ENCODE peak calls at places on chromosome 12, in four cellular contexts. Z is right atrium auricular region, U is tibial artery, X is neuronal stem cell. W is an unnamed sample. For H3K36me3, the result is how much of the 10 kb centered on the place peaks cover.

GRCh38 chr12:50059440-50060119 is 2.2 kb downstream of the ASIC1 start:
- DNase-seq in Z (no peak), X (no peak), U (no peak), W (no peak)

GRCh38 chr12:12877145-12877544 is 14.2 kb upstream of the GPRC5A start:
- DNase-seq in Z (no peak), U (no peak), X (no peak), W (no peak)

GRCh38 chr12:53324113-53324778 is 2.8 kb upstream of the AAAS start:
- DNase-seq in Z (no peak), X (no peak), U (no peak), W (no peak)

GRCh38 chr12:5088586-5089264 is 45.0 kb downstream of the KCNA5 start:
- DNase-seq in U (no peak), X (no peak), Z (no peak), W (no peak)

GRCh38 chr12:42756841-42757661 is 167.5 kb upstream of the PRICKLE1 start:
- DNase-seq in X (peak), U (no peak), Z (no peak), W (no peak)

GRCh38 chr12:26680724-26681455 is 152.1 kb downstream of the ITPR2 start:
- DNase-seq in X (no peak), U (no peak), Z (no peak), W (no peak)

GRCh38 chr12:49776413-49776812 is 35.1 kb downstream of the TMBIM6 start:
- DNase-seq in Z (peak), U (peak), X (peak), W (no peak)

GRCh38 chr12:112964067-112964670 is 14.2 kb upstream of the OAS2 start:
- DNase-seq in X (no peak), Z (no peak), U (no peak), W (no peak)

GRCh38 chr12:19999793-20000138 is 368.6 kb upstream of the PDE3A start:
- DNase-seq in X (no peak), Z (no peak), U (no peak), W (no peak)

GRCh38 chr12:19998968-19999792 is 369.2 kb upstream of the PDE3A start:
- DNase-seq in Z (no peak), X (no peak), U (no peak), W (no peak)

GRCh38 chr12:19997996-19998395 is 370.3 kb upstream of the PDE3A start:
- DNase-seq in U (no peak), X (no peak), Z (no peak), W (no peak)

GRCh38 chr12:20003252-20003651 is 365.1 kb upstream of the PDE3A start:
- DNase-seq in X (no peak), Z (no peak), U (no peak), W (no peak)

DNA sequence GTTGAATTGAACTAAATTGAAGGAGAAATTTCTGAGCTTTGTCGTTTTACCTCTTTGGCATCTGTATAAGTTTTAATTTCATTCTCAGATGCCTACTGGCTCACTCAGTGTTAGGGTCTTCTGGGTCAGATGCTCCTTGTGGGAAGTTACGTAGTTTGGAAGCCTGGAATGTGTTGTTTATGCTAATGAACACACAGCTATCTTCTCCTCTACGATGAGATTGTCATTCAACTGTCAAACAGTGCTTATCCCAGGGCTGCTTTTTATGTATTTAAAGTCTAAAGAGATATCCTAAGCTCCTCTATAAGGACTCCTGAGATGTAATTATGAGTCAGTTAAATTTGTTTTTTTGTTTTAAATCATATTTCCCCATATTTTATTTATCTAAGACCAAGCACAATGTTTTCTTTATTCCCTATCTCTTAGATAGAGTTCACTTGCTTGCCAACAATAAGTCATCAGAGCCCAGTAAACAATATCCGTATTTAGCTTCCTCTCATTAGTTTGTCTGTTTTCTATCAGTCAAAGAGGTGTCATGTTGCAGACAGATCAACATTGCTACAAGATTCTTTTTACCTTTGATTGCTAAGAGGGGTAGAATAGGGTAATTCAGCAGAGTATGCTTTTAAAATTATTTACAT is 368.0 kb upstream of the PDE3A start:
- DNase-seq in X (no peak), U (no peak), Z (no peak), W (no peak)
- H3K4me3 ChIP-seq in X (no peak), U (no peak), Z (no peak), W (no peak)

GRCh38 chr12:128266559-128267245 is at the start of gene TMEM132C:
- DNase-seq in Z (no peak), X (no peak), U (no peak), W (no peak)

GRCh38 chr12:128267246-128267622 is 264 bp downstream of the TMEM132C start:
- DNase-seq in Z (no peak), X (no peak), U (no peak), W (no peak)

GRCh38 chr12:128267651-128268347 is 829 bp downstream of the TMEM132C start:
- DNase-seq in X (no peak), Z (no peak), U (no peak), W (no peak)

GRCh38 chr12:128268348-128268725 is 1.4 kb downstream of the TMEM132C start:
- DNase-seq in Z (no peak), X (no peak), U (no peak), W (no peak)

GRCh38 chr12:128269108-128269713 is 2.2 kb downstream of the TMEM132C start:
- DNase-seq in X (no peak), Z (no peak), U (no peak), W (no peak)
- H3K36me3 ChIP-seq in X (under half), Z (under half), U (under half), W (under half)

GRCh38 chr12:51954465-51955361 is 3.2 kb downstream of the ACVR1B start:
- DNase-seq in U (no peak), X (no peak), Z (no peak), W (peak)
- H3K4me3 ChIP-seq in U (peak), X (no peak), Z (no peak), W (peak)

DNA sequence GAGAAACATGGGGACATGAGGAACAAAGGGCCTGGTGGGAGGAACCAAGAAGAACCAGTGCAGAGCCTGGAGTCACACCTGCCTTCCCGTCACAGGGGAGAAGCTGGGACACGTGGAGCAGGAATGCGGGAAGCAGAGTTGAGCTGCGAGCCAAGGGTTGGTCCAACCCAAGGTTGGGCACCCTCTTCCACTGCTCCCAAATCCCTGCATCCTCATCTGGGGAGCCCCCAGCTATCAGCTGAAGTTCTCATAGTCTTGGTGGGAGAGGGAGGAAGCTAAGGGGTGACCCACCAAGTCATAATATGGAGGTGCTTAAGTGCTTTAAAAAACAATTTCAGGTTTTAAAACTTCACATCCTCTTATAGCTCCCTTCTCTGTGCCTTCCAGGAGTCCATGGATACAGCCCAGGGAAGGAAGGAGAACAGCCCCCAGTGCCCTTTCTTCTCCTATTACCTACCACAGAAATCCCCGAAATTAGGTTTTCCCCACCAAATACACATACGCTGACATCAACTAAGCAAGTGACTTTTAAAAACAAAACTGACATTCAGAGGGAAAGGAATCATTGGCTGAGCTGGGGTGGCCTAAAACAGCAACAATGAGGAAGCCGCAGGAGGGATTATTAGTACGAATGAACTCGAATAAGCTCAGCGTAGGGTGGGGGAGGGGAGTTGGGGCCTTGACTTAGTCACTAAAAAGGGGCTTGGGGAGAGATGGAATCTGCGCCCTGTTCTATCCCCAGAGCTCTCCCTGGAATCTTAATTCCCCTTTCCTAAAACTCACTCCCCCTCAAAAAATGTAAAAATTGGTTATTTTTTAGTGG is 4.5 kb downstream of the MYL6 start:
- DNase-seq in Z (no peak), U (no peak), X (no peak), W (no peak)
- H3K36me3 ChIP-seq in Z (half or more), U (half or more), X (under half), W (under half)

GRCh38 chr12:47834199-47835016 is 14.7 kb upstream of the HDAC7 start:
- DNase-seq in U (no peak), Z (no peak), X (no peak), W (no peak)
- H3K4me3 ChIP-seq in U (no peak), Z (no peak), X (no peak), W (no peak)

GRCh38 chr12:104714369-104714768 is 243.7 kb downstream of the SLC41A2 start:
- DNase-seq in X (no peak), Z (no peak), U (no peak), W (no peak)

GRCh38 chr12:104715562-104716182 is 242.4 kb downstream of the SLC41A2 start:
- DNase-seq in Z (no peak), X (no peak), U (no peak), W (no peak)

GRCh38 chr12:104718581-104718980 is 239.5 kb downstream of the SLC41A2 start:
- DNase-seq in X (no peak), Z (no peak), U (no peak), W (no peak)

GRCh38 chr12:104713444-104713843 is 244.6 kb downstream of the SLC41A2 start:
- DNase-seq in X (no peak), U (no peak), Z (no peak), W (no peak)

DNA sequence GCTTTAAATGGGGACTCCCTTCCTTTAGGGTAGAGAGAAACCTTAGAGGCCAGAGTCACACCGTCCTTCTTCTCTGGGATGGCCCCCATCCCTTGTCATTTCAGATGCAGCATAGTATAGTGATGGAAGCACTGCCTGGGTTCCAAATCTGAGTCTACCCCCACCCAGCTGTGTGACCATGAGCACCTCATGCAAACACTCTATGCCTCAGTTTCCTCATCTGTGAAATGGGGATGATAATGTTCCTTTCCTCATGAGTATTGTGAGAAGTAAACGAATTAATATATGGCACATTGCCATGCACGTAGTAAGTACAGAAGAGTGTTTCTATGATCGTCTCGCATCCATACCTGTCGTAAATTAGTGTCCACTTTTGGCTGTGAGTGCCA is 241.9 kb downstream of the SLC41A2 start:
- DNase-seq in X (no peak), Z (no peak), U (no peak), W (no peak)
- H3K36me3 ChIP-seq in X (under half), Z (under half), U (under half), W (under half)

GRCh38 chr12:13982010-13982409 is 608 bp upstream of the GRIN2B start:
- DNase-seq in Z (no peak), X (peak), U (no peak), W (no peak)
- H3K4me3 ChIP-seq in Z (peak), X (peak), U (no peak), W (peak)

DNA sequence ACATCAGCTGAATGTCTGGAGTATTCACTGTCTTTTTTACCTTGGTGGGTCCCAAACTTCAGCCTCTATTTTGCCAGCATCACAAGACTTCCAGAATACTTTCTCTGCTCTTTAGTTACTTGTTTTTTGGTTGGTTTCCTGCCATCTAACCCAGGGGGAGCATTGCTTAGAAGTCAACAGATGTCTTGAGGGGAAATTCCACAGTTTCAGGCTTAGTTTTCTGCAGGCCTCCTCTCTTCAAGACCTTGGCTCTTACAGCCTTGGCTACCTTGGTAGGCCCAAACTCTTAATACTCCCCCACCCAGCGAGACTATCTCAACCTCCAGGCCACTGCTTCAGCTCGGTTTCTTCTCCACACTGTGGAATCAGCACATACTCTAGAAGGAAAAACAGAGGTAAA is 41.7 kb downstream of the NEDD1 start:
- DNase-seq in X (no peak), U (no peak), Z (no peak), W (no peak)
- H3K36me3 ChIP-seq in X (under half), U (half or more), Z (under half), W (under half)

GRCh38 chr12:47023311-47023710 is 56.1 kb upstream of the PCED1B start:
- DNase-seq in X (no peak), Z (no peak), U (no peak), W (no peak)
- H3K4me3 ChIP-seq in X (no peak), Z (no peak), U (no peak), W (no peak)

DNA sequence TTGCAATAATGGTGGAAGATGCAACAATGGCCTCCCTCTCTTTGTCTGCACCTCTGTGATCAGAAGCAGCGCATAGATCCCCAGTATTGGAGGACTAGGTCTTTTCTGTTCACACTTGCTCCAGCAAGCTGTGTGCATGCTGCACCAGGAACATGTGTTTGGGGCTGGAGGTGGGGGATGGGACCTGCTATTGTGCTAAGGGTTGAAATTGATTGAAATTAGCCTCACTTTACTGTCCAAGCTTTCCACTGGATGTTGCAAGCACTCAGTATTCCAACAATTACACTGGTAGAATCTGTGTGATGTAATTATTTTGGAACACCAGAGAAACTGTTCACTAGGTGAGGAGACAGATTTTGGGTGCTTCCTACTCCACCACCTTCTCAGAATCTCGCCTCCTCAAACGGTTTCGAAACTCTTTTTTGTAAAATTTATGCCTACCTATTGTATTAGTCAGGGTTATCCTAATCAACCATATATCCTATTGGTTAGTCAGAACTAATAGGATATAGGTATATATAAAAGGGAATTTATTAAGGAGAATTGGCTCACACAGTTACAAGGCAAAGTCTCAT is 35.6 kb downstream of the IFT81 start:
- DNase-seq in Z (no peak), U (no peak), X (no peak), W (no peak)
- H3K36me3 ChIP-seq in Z (under half), U (half or more), X (under half), W (under half)

W was measured in Peyer's patch.